ENCODE peak calls at places on chromosomes 6 and 20, in five cellular contexts. F is stimulated activated CD8-positive, alpha-beta memory T cell treated with anti-CD3 and anti-CD28 coated beads, Interleukin-4, amount 100 ng/mL, for 1 hour; B is pons; H is GM20000; G is DMS79. P is an unnamed sample.

GRCh38 chr6:43744931-43745727 is 24.9 kb upstream of the VEGFA start:
- DNase-seq in F (no peak), G (no peak), H (no peak), B (no peak), P (no peak)

GRCh38 chr6:20338160-20338559 is 63.5 kb upstream of the E2F3 start:
- DNase-seq in B (no peak), G (no peak), F (no peak), H (no peak), P (no peak)

GRCh38 chr20:11682285-11682684 is 235.4 kb upstream of the BTBD3 start:
- DNase-seq in B (no peak), G (no peak), F (no peak), H (no peak), P (no peak)

GRCh38 chr6:150263765-150264415 is 104.9 kb upstream of the IYD start:
- DNase-seq in H (no peak), G (no peak), B (no peak), F (no peak), P (no peak)

GRCh38 chr20:49122920-49123319 is 65.2 kb downstream of the STAU1 start:
- DNase-seq in H (no peak), G (no peak), F (no peak), B (no peak), P (no peak)

GRCh38 chr6:5053864-5054426 is 31.2 kb upstream of the PPP1R3G start:
- DNase-seq in H (no peak), F (no peak), G (no peak), B (no peak), P (no peak)

GRCh38 chr20:38873050-38873581 is 53.1 kb upstream of the FAM83D start:
- DNase-seq in F (peak), G (no peak), H (peak), B (no peak), P (no peak)

GRCh38 chr6:127186889-127187288 is 68.4 kb downstream of the RSPO3 start:
- DNase-seq in F (peak), H (peak), B (peak), G (no peak), P (no peak)

GRCh38 chr20:58824843-58825242 is 25.9 kb downstream of the GNAS-AS1 start:
- DNase-seq in F (no peak), B (peak), G (no peak), H (no peak), P (no peak)

GRCh38 chr6:129513471-129513870 is 196.5 kb downstream of the ARHGAP18 start:
- DNase-seq in F (no peak), G (no peak), B (no peak), H (no peak), P (no peak)

GRCh38 chr6:148313483-148313882 is 29.2 kb upstream of the SASH1 start:
- DNase-seq in H (no peak), G (no peak), B (no peak), F (no peak), P (no peak)

GRCh38 chr6:110181131-110182027 is 1.2 kb downstream of the CDC40 start:
- DNase-seq in B (peak), G (no peak), F (no peak), H (peak), P (no peak)

P was measured in NCI-H187.